ENCODE peak calls at places on chromosomes 16 and 17, in four cellular contexts. One of them, this sample, is unnamed.

GRCh38 chr17:1967092-1967662 is 58.0 kb downstream of the RTN4RL1 start:
- DNase-seq in uterus: no peak
- DNase-seq in Panc1: no peak
- DNase-seq in psoas muscle: no peak
- DNase-seq in this sample: peak; percentile 13

GRCh38 chr17:6233339-6233738 is 163.2 kb downstream of the WSCD1 start:
- DNase-seq in uterus: no peak
- DNase-seq in Panc1: no peak
- DNase-seq in psoas muscle: no peak
- DNase-seq in this sample: no peak

GRCh38 chr17:39132192-39132600 is 19.2 kb downstream of the PLXDC1 start:
- DNase-seq in Panc1: no peak
- DNase-seq in psoas muscle: peak; percentile 73
- DNase-seq in uterus: peak; percentile 57
- DNase-seq in this sample: no peak

GRCh38 chr16:59058261-59058660 is 324.1 kb upstream of the GOT2 start:
- DNase-seq in uterus: no peak
- DNase-seq in Panc1: no peak
- DNase-seq in psoas muscle: no peak
- DNase-seq in this sample: no peak

GRCh38 chr17:67025216-67025792 is 19.1 kb upstream of the CACNG1 start:
- DNase-seq in Panc1: no peak
- DNase-seq in psoas muscle: no peak
- DNase-seq in uterus: no peak
- DNase-seq in this sample: no peak

GRCh38 chr16:76583466-76583865 is 306.3 kb downstream of the CNTNAP4 start:
- DNase-seq in uterus: no peak
- DNase-seq in psoas muscle: no peak
- DNase-seq in Panc1: no peak
- DNase-seq in this sample: no peak

GRCh38 chr17:57370051-57370581 is 113.8 kb downstream of the MSI2 start:
- DNase-seq in psoas muscle: no peak
- DNase-seq in uterus: no peak
- DNase-seq in Panc1: no peak
- DNase-seq in this sample: peak; percentile 97

GRCh38 chr16:74372369-74372768 is 3.7 kb upstream of the NPIPB15 start:
- DNase-seq in psoas muscle: no peak
- DNase-seq in Panc1: no peak
- DNase-seq in uterus: no peak
- DNase-seq in this sample: no peak

GRCh38 chr17:42192189-42193126 is 1.8 kb downstream of the GHDC start:
- DNase-seq in Panc1: no peak
- DNase-seq in uterus: no peak
- DNase-seq in psoas muscle: no peak
- DNase-seq in this sample: no peak

GRCh38 chr17:40515491-40516041 is 14.1 kb upstream of the TNS4 start:
- DNase-seq in psoas muscle: no peak
- DNase-seq in Panc1: no peak
- DNase-seq in uterus: no peak
- DNase-seq in this sample: no peak

GRCh38 chr17:55420776-55421178 is 858 bp downstream of the MMD start:
- DNase-seq in psoas muscle: peak; percentile 66
- DNase-seq in Panc1: no peak
- DNase-seq in uterus: peak; percentile 39
- DNase-seq in this sample: no peak

GRCh38 chr16:57593021-57593420 is 35.4 kb upstream of the ADGRG1 start:
- DNase-seq in Panc1: no peak
- DNase-seq in psoas muscle: no peak
- DNase-seq in uterus: no peak
- DNase-seq in this sample: no peak

GRCh38 chr17:4247361-4247980 is 16.3 kb downstream of the ANKFY1 start:
- DNase-seq in psoas muscle: no peak
- DNase-seq in Panc1: no peak
- DNase-seq in uterus: no peak
- DNase-seq in this sample: peak; percentile 80

GRCh38 chr17:59810894-59811153 is 81.9 kb downstream of the TUBD1 start:
- DNase-seq in Panc1: no peak
- DNase-seq in uterus: no peak
- DNase-seq in psoas muscle: no peak
- DNase-seq in this sample: no peak

GRCh38 chr17:55167024-55167721 is 97.6 kb upstream of the HLF start:
- DNase-seq in uterus: no peak
- DNase-seq in psoas muscle: no peak
- DNase-seq in Panc1: no peak
- DNase-seq in this sample: no peak

GRCh38 chr16:31568577-31569359 is 41.1 kb downstream of the AHSP start:
- DNase-seq in Panc1: no peak
- DNase-seq in uterus: peak; percentile 28
- DNase-seq in psoas muscle: no peak
- DNase-seq in this sample: no peak

GRCh38 chr17:28258347-28258887 is 60.6 kb upstream of the TMEM97 start:
- DNase-seq in psoas muscle: no peak
- DNase-seq in Panc1: no peak
- DNase-seq in uterus: no peak
- DNase-seq in this sample: no peak

GRCh38 chr16:72894291-72895151 is 153.4 kb downstream of the ZFHX3 start:
- DNase-seq in Panc1: no peak
- DNase-seq in uterus: peak; percentile 36
- DNase-seq in psoas muscle: no peak
- DNase-seq in this sample: no peak

GRCh38 chr17:57940653-57941329 is 14.4 kb downstream of the CUEDC1 start:
- DNase-seq in psoas muscle: peak; percentile 73
- DNase-seq in uterus: peak; percentile 62
- DNase-seq in Panc1: no peak
- DNase-seq in this sample: no peak

GRCh38 chr17:21076242-21076641 is 33.4 kb upstream of the USP22 start:
- DNase-seq in psoas muscle: no peak
- DNase-seq in uterus: no peak
- DNase-seq in Panc1: no peak
- DNase-seq in this sample: no peak

GRCh38 chr17:21078056-21078825 is 35.4 kb upstream of the USP22 start:
- DNase-seq in psoas muscle: no peak
- DNase-seq in uterus: peak; percentile 24
- DNase-seq in Panc1: no peak
- DNase-seq in this sample: no peak

GRCh38 chr17:21075739-21076085 is 32.9 kb upstream of the USP22 start:
- DNase-seq in Panc1: no peak
- DNase-seq in uterus: no peak
- DNase-seq in psoas muscle: no peak
- DNase-seq in this sample: no peak

GRCh38 chr17:21079196-21079595 is 36.4 kb upstream of the USP22 start:
- DNase-seq in psoas muscle: no peak
- DNase-seq in uterus: no peak
- DNase-seq in Panc1: no peak
- DNase-seq in this sample: no peak

DNA sequence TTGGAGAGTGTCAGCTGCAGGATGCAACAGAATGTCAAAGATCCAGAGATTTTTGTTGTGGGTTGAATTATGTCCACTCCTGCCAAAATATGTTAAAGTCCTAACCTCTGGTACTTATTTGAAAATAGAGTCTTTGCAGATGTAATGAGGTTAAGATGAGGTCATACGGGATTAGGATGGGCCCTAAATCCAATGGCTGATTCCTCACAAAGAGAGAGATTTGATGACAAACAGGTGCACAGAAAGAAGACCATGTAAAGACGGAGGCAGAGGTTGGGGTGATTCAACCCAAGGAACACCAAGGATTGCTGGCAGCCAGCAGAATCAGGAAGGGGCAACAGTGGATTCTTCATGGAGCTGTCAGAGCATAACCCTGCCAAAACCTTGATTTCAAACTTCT is 34.5 kb upstream of the USP22 start:
- DNase-seq in uterus: no peak
- DNase-seq in psoas muscle: no peak
- DNase-seq in Panc1: no peak
- DNase-seq in this sample: no peak
- H3K4me3 ChIP-seq in uterus: no peak overlapping the region
- H3K4me3 ChIP-seq in psoas muscle: no peak overlapping the region
- H3K4me3 ChIP-seq in Panc1: no peak overlapping the region
- H3K4me3 ChIP-seq in this sample: no peak overlapping the region

DNA sequence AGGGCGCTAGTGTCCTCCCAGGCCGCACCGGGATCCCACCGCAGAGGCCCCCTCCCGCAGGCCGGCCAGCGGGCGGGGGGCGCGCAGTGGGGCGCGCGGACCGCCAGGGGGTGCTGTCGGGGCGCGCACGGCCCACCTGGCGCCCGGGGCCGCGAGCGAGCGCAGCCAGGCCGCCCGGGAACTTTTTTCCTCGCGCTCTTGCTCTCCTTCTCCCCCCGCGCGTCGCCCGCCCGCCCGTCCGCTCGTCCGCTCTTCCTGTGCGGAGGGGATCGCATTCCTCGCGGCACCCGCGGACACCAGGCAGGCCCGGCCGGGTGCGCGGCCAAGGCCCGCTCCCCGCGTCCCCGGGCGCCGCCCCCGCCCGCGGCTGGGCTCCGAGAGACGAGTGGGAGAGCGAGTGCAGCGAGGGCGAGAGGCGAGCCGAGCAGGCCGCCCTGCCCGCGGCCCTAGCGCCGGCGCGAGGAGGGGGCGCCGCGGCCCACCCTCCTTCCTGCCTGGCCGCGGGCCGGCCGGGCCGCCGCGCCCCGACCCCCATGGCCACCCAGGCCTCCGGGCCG is at the start of gene RAI1:
- DNase-seq in psoas muscle: peak; percentile 88
- DNase-seq in uterus: peak; percentile 75
- DNase-seq in Panc1: no peak
- DNase-seq in this sample: peak; percentile 40
- TF ChIP-seq CTCF in psoas muscle: peak; percentile 95
- TF ChIP-seq CTCF in uterus: peak; percentile 99
- TF ChIP-seq CTCF in Panc1: peak; percentile 96
- TF ChIP-seq CTCF in this sample: peak; percentile 44

GRCh38 chr16:8588703-8589292 is 1.5 kb downstream of the TMEM114 start:
- DNase-seq in psoas muscle: no peak
- DNase-seq in uterus: no peak
- DNase-seq in Panc1: no peak
- DNase-seq in this sample: no peak
- H3K4me3 ChIP-seq in psoas muscle: no peak overlapping the region
- H3K4me3 ChIP-seq in uterus: no peak overlapping the region
- H3K4me3 ChIP-seq in Panc1: no peak overlapping the region
- H3K4me3 ChIP-seq in this sample: no peak overlapping the region

DNA sequence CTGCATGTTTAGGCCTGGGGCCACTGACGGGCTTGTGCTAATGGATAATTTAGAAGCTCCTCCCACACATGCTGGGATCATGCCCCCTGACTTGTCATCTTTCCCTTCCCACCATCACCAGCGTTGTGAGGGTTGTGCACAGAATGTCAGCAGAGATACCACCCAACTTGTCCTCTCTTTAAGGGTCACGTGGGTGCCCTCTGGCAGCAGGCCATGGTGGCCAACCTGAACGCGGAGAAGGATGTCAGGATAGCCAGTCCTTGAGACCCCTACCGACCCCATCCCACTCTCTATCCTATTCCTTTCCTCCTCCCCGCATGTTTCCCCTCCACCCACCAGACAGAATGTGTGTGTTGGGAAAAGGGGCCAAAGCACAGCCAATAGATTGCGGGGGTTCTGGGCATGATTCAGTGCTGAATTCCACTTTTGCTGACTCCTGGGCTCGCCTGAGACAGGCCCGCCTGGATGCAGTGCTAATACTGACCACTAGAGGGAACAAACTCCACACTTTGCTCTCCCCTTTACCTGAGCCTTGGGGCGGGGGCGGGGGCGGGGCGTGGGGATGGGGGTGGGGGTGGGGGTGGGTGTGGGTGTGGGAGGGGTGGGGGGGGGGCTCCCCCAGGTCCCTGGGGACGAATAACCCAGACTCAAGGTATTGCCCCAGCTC is at the start of gene GH2:
- DNase-seq in Panc1: peak; percentile 35
- DNase-seq in psoas muscle: no peak
- DNase-seq in uterus: no peak
- DNase-seq in this sample: peak; percentile 57
- TF ChIP-seq CTCF in Panc1: peak; percentile 63
- TF ChIP-seq CTCF in psoas muscle: peak; percentile 40
- TF ChIP-seq CTCF in uterus: peak; percentile 43
- TF ChIP-seq CTCF in this sample: peak; percentile 75

GRCh38 chr17:80262775-80263244 is 2.2 kb downstream of the RNF213 start:
- DNase-seq in uterus: no peak
- DNase-seq in psoas muscle: no peak
- DNase-seq in Panc1: no peak
- DNase-seq in this sample: no peak
- H3K4me3 ChIP-seq in uterus: no peak overlapping the region
- H3K4me3 ChIP-seq in psoas muscle: peak overlapping the region; percentile 96
- H3K4me3 ChIP-seq in Panc1: peak overlapping the region; percentile 78
- H3K4me3 ChIP-seq in this sample: no peak overlapping the region

GRCh38 chr17:69796093-69796492 is 278.9 kb upstream of the KCNJ16 start:
- DNase-seq in Panc1: no peak
- DNase-seq in uterus: no peak
- DNase-seq in psoas muscle: no peak
- DNase-seq in this sample: no peak
- TF ChIP-seq CTCF in Panc1: no peak
- TF ChIP-seq CTCF in uterus: no peak
- TF ChIP-seq CTCF in psoas muscle: no peak
- TF ChIP-seq CTCF in this sample: no peak

GRCh38 chr16:29876186-29876577 is 13.2 kb upstream of the CDIPT start:
- DNase-seq in psoas muscle: no peak
- DNase-seq in uterus: no peak
- DNase-seq in Panc1: no peak
- DNase-seq in this sample: no peak
- H3K4me3 ChIP-seq in psoas muscle: peak overlapping the region; percentile 34
- H3K4me3 ChIP-seq in uterus: no peak overlapping the region
- H3K4me3 ChIP-seq in Panc1: no peak overlapping the region
- H3K4me3 ChIP-seq in this sample: no peak overlapping the region

This sample was measured in bronchial epithelial cell.